ENCODE peak calls at places on chromosomes 5 and 9, in four cellular contexts. V is A549, K is HepG2, W is SK-N-SH. O is an unnamed sample.

GRCh38 chr5:14272548-14273205 is 129.5 kb downstream of the TRIO start:
- DNase-seq in K (no peak), W (no peak), V (no peak), O (no peak)

GRCh38 chr5:154221371-154221896 is 30.9 kb downstream of the GALNT10 start:
- DNase-seq in K (no peak), W (no peak), V (no peak), O (no peak)

GRCh38 chr5:102048940-102049339 is 247.1 kb downstream of the SLCO4C1 start:
- DNase-seq in V (no peak), K (no peak), W (peak), O (no peak)

GRCh38 chr5:149060325-149060724 is 2.5 kb downstream of the SH3TC2 start:
- DNase-seq in W (peak), K (peak), V (no peak), O (no peak)

GRCh38 chr5:60841361-60841760 is 2.7 kb downstream of the ELOVL7 start:
- DNase-seq in K (no peak), W (no peak), V (no peak), O (no peak)

GRCh38 chr5:155259648-155260047 is 246.1 kb downstream of the KIF4B start:
- DNase-seq in K (no peak), W (no peak), V (no peak), O (no peak)

GRCh38 chr5:17379188-17379951 is 118.7 kb upstream of the TAF11L2 start:
- DNase-seq in W (peak), K (no peak), V (no peak), O (no peak)

GRCh38 chr5:102200861-102201260 is 95.2 kb downstream of the SLCO4C1 start:
- DNase-seq in V (no peak), K (no peak), W (no peak), O (no peak)

GRCh38 chr5:67879619-67880357 is 335.8 kb upstream of the PIK3R1 start:
- DNase-seq in K (peak), W (no peak), V (no peak), O (no peak)

GRCh38 chr9:92636627-92637026 is 33.3 kb downstream of the IPPK start:
- DNase-seq in K (no peak), V (no peak), W (no peak), O (no peak)

GRCh38 chr9:92638621-92639101 is 31.3 kb downstream of the IPPK start:
- DNase-seq in W (no peak), V (no peak), K (no peak), O (no peak)

GRCh38 chr9:92637886-92638620 is 31.9 kb downstream of the IPPK start:
- DNase-seq in V (no peak), W (no peak), K (no peak), O (no peak)

GRCh38 chr9:92635760-92636159 is 34.2 kb downstream of the IPPK start:
- DNase-seq in V (no peak), W (no peak), K (no peak), O (no peak)

GRCh38 chr9:92637331-92637730 is 32.6 kb downstream of the IPPK start:
- DNase-seq in W (no peak), K (no peak), V (no peak), O (no peak)
- TF ChIP-seq PBX3 in W (no peak), K (no peak), V (no peak), O (no peak)

GRCh38 chr5:177494356-177495195 is 2.8 kb downstream of the PDLIM7 start:
- DNase-seq in K (peak), W (peak), V (peak), O (no peak)
- TF ChIP-seq PBX3 in K (no peak), W (peak), V (no peak), O (no peak)

DNA sequence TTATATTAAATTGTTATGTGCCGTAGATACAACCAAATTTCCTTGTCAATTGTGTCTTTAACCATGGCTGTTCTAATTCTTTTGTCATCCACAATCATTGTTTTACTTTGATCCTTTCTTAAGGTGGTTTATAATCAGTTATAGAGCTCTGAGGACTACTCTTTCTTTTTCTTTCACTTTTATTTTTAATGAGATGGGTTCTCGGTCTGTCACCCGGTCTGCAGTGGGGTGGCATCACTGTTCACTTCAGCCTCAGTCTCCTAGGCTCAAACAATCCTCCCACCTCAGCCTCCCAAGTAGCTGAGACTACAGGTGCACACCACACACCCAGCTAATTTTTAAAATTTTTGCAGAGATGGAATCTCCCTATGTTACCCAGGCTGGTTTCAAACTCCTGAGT is 74.2 kb downstream of the ANXA2R start:
- DNase-seq in V (no peak), W (no peak), K (no peak), O (no peak)
- TF ChIP-seq PBX3 in V (no peak), W (no peak), K (no peak), O (no peak)

DNA sequence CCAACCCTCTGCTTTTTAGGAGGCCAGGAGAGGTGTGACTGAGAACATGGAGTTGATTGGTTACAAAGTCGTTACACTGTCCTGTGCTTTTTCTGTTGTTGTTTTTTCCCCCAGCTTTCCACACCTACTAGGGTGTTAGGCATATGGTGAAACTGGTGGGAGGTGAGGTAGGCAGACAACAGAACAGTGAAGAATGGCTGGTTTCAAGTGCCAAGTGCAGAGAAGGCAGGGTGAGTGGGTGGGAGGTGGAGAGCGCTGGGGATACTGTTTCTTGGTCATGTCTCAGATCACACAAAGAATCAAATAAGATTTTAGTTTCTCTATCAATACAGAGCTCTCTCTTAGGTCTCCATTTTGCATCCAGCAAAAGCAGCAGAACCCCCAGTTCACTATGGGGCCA is 2.2 kb upstream of the SPTAN1 start:
- DNase-seq in V (no peak), K (no peak), W (no peak), O (no peak)
- TF ChIP-seq PBX3 in V (no peak), K (no peak), W (no peak), O (no peak)

GRCh38 chr9:117800389-117800788 is 96.2 kb downstream of the TLR4 start:
- DNase-seq in W (no peak), V (no peak), K (no peak), O (no peak)

GRCh38 chr9:117795271-117795670 is 91.1 kb downstream of the TLR4 start:
- DNase-seq in W (no peak), V (no peak), K (no peak), O (no peak)

DNA sequence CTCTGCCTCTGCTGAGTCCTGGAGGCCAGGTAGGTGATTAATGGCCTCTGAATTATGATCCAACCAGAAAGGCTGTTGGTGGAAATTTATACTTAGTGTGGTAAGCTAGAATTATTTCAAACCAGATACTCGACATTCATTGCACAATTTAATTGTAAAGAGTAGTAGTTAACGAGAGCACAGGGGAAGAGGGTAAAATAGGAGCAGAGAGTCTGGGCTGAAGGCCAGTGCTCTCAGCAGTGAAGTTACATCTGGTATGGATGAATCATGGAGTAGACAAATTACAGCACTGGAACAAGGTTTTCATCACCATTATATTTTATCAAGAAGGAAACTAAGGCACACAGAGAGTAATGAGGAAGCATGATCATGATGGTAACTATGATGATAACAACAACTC is 92.5 kb downstream of the TLR4 start:
- DNase-seq in W (no peak), V (no peak), K (no peak), O (no peak)
- TF ChIP-seq PBX3 in W (no peak), V (no peak), K (no peak), O (no peak)

DNA sequence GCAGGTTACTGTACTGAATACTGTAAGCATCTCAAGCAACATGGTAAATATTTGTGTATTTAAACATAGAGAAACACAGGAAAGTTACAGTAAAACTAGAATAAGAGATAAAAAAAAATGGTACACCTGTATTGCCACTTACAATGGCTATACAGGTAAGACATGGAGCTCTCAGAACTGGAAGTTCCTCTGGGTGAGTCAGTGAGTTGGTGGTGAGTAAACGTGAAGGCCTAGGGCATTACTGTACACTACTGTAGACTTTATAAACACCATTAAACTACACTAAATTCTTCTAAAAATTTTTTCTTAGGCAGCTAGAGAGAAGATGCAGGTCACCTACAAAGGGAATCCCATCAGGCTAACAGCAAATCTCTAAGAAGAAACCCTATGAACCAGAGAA is 872.9 kb downstream of the TAF11L14 start:
- DNase-seq in V (no peak), K (no peak), W (no peak), O (no peak)
- TF ChIP-seq PBX3 in V (no peak), K (no peak), W (no peak), O (no peak)

GRCh38 chr9:27333241-27334052 is 36.5 kb upstream of the EQTN start:
- DNase-seq in W (peak), K (peak), V (peak), O (peak)
- TF ChIP-seq PBX3 in W (no peak), K (no peak), V (no peak), O (no peak)

GRCh38 chr5:113488645-113489184 is 462 bp upstream of the MCC start:
- DNase-seq in W (no peak), K (no peak), V (no peak), O (no peak)

GRCh38 chr5:113491022-113491421 is 2.8 kb upstream of the MCC start:
- DNase-seq in K (no peak), V (no peak), W (no peak), O (no peak)

GRCh38 chr5:113490317-113490716 is 2.1 kb upstream of the MCC start:
- DNase-seq in K (no peak), V (no peak), W (no peak), O (no peak)

GRCh38 chr5:113487779-113488644 is at the start of gene MCC:
- DNase-seq in W (peak), K (peak), V (peak), O (no peak)

GRCh38 chr5:113489299-113489698 is 1.0 kb upstream of the MCC start:
- DNase-seq in W (peak), K (peak), V (peak), O (no peak)
- TF ChIP-seq PBX3 in W (peak), K (no peak), V (no peak), O (no peak)

O was measured in GM12878.